ENCODE peak calls at places on chromosomes 16 and 17, in ten cellular contexts. One of them, this sample, is unnamed.

GRCh38 chr17:48615212-48615962 is at the start of gene HOXB8:
- DNase-seq in HT1080: no peak
- DNase-seq in activated CD4-positive, alpha-beta T cell treated with anti-CD3 and anti-CD28 coated beads, Interleukin-2, amount 50 U/mL, for 24 hours: no peak
- DNase-seq in HS-27A: no peak
- DNase-seq in right lobe of liver: no peak
- DNase-seq in AG04450: no peak
- DNase-seq in neural crest cell: no peak
- DNase-seq in NCI-H82: no peak
- DNase-seq in iPS DF 6.9: no peak
- DNase-seq in small intestine: no peak
- DNase-seq in this sample: no peak

GRCh38 chr17:47994714-47995113 is 23.8 kb downstream of the CDK5RAP3 start:
- DNase-seq in HT1080: no peak
- DNase-seq in activated CD4-positive, alpha-beta T cell treated with anti-CD3 and anti-CD28 coated beads, Interleukin-2, amount 50 U/mL, for 24 hours: no peak
- DNase-seq in HS-27A: no peak
- DNase-seq in right lobe of liver: no peak
- DNase-seq in AG04450: no peak
- DNase-seq in neural crest cell: no peak
- DNase-seq in NCI-H82: peak
- DNase-seq in iPS DF 6.9: no peak
- DNase-seq in small intestine: no peak
- DNase-seq in this sample: no peak

GRCh38 chr17:79365836-79366831 is 244.7 kb downstream of the RBFOX3 start:
- DNase-seq in HT1080: no peak
- DNase-seq in activated CD4-positive, alpha-beta T cell treated with anti-CD3 and anti-CD28 coated beads, Interleukin-2, amount 50 U/mL, for 24 hours: no peak
- DNase-seq in HS-27A: no peak
- DNase-seq in right lobe of liver: no peak
- DNase-seq in AG04450: no peak
- DNase-seq in neural crest cell: no peak
- DNase-seq in NCI-H82: peak
- DNase-seq in iPS DF 6.9: no peak
- DNase-seq in small intestine: no peak
- DNase-seq in this sample: no peak

GRCh38 chr17:74190154-74190553 is 13.3 kb upstream of the RPL38 start:
- DNase-seq in HT1080: peak
- DNase-seq in activated CD4-positive, alpha-beta T cell treated with anti-CD3 and anti-CD28 coated beads, Interleukin-2, amount 50 U/mL, for 24 hours: no peak
- DNase-seq in HS-27A: no peak
- DNase-seq in right lobe of liver: no peak
- DNase-seq in AG04450: no peak
- DNase-seq in neural crest cell: no peak
- DNase-seq in NCI-H82: peak
- DNase-seq in iPS DF 6.9: no peak
- DNase-seq in small intestine: peak
- DNase-seq in this sample: peak

GRCh38 chr16:48531011-48531962 is 78.7 kb downstream of the N4BP1 start:
- DNase-seq in HT1080: no peak
- DNase-seq in activated CD4-positive, alpha-beta T cell treated with anti-CD3 and anti-CD28 coated beads, Interleukin-2, amount 50 U/mL, for 24 hours: no peak
- DNase-seq in HS-27A: no peak
- DNase-seq in right lobe of liver: no peak
- DNase-seq in AG04450: peak
- DNase-seq in neural crest cell: no peak
- DNase-seq in NCI-H82: peak
- DNase-seq in iPS DF 6.9: no peak
- DNase-seq in small intestine: no peak
- DNase-seq in this sample: no peak

GRCh38 chr17:2854662-2855061 is 58.4 kb downstream of the RAP1GAP2 start:
- DNase-seq in HT1080: no peak
- DNase-seq in activated CD4-positive, alpha-beta T cell treated with anti-CD3 and anti-CD28 coated beads, Interleukin-2, amount 50 U/mL, for 24 hours: no peak
- DNase-seq in HS-27A: no peak
- DNase-seq in right lobe of liver: no peak
- DNase-seq in AG04450: no peak
- DNase-seq in neural crest cell: no peak
- DNase-seq in NCI-H82: peak
- DNase-seq in iPS DF 6.9: no peak
- DNase-seq in small intestine: peak
- DNase-seq in this sample: no peak

GRCh38 chr16:16019488-16019887 is 70.1 kb downstream of the ABCC1 start:
- DNase-seq in HT1080: peak
- DNase-seq in activated CD4-positive, alpha-beta T cell treated with anti-CD3 and anti-CD28 coated beads, Interleukin-2, amount 50 U/mL, for 24 hours: no peak
- DNase-seq in HS-27A: peak
- DNase-seq in right lobe of liver: no peak
- DNase-seq in AG04450: no peak
- DNase-seq in neural crest cell: no peak
- DNase-seq in NCI-H82: no peak
- DNase-seq in iPS DF 6.9: no peak
- DNase-seq in small intestine: no peak
- DNase-seq in this sample: no peak

GRCh38 chr17:17254026-17254425 is 17.1 kb upstream of the FLCN start:
- DNase-seq in HT1080: no peak
- DNase-seq in activated CD4-positive, alpha-beta T cell treated with anti-CD3 and anti-CD28 coated beads, Interleukin-2, amount 50 U/mL, for 24 hours: no peak
- DNase-seq in HS-27A: no peak
- DNase-seq in right lobe of liver: no peak
- DNase-seq in AG04450: no peak
- DNase-seq in neural crest cell: no peak
- DNase-seq in NCI-H82: no peak
- DNase-seq in iPS DF 6.9: no peak
- DNase-seq in small intestine: no peak
- DNase-seq in this sample: no peak

GRCh38 chr17:43224146-43224705 is 4.2 kb downstream of the CCDC200 start:
- DNase-seq in HT1080: no peak
- DNase-seq in activated CD4-positive, alpha-beta T cell treated with anti-CD3 and anti-CD28 coated beads, Interleukin-2, amount 50 U/mL, for 24 hours: no peak
- DNase-seq in HS-27A: no peak
- DNase-seq in right lobe of liver: no peak
- DNase-seq in AG04450: no peak
- DNase-seq in neural crest cell: no peak
- DNase-seq in NCI-H82: no peak
- DNase-seq in iPS DF 6.9: no peak
- DNase-seq in small intestine: no peak
- DNase-seq in this sample: no peak

GRCh38 chr16:87538160-87538559 is 45.3 kb upstream of the ZCCHC14 start:
- DNase-seq in HT1080: no peak
- DNase-seq in activated CD4-positive, alpha-beta T cell treated with anti-CD3 and anti-CD28 coated beads, Interleukin-2, amount 50 U/mL, for 24 hours: no peak
- DNase-seq in HS-27A: no peak
- DNase-seq in right lobe of liver: no peak
- DNase-seq in AG04450: no peak
- DNase-seq in neural crest cell: no peak
- DNase-seq in NCI-H82: no peak
- DNase-seq in iPS DF 6.9: no peak
- DNase-seq in small intestine: no peak
- DNase-seq in this sample: no peak

GRCh38 chr16:23348579-23349469 is 46.7 kb downstream of the SCNN1B start:
- DNase-seq in HT1080: no peak
- DNase-seq in activated CD4-positive, alpha-beta T cell treated with anti-CD3 and anti-CD28 coated beads, Interleukin-2, amount 50 U/mL, for 24 hours: no peak
- DNase-seq in HS-27A: no peak
- DNase-seq in right lobe of liver: no peak
- DNase-seq in AG04450: no peak
- DNase-seq in neural crest cell: no peak
- DNase-seq in NCI-H82: peak
- DNase-seq in iPS DF 6.9: peak
- DNase-seq in small intestine: no peak
- DNase-seq in this sample: no peak

GRCh38 chr17:77124192-77124908 is 16.4 kb upstream of the SEC14L1 start:
- DNase-seq in HT1080: peak
- DNase-seq in activated CD4-positive, alpha-beta T cell treated with anti-CD3 and anti-CD28 coated beads, Interleukin-2, amount 50 U/mL, for 24 hours: no peak
- DNase-seq in HS-27A: no peak
- DNase-seq in right lobe of liver: no peak
- DNase-seq in AG04450: no peak
- DNase-seq in neural crest cell: no peak
- DNase-seq in NCI-H82: no peak
- DNase-seq in iPS DF 6.9: no peak
- DNase-seq in small intestine: peak
- DNase-seq in this sample: no peak

This sample was measured in RKO.